ENCODE peak calls at places on chromosomes 7 and 10, in five cellular contexts. N is GM20000; P is amniotic stem cell; R is stimulated activated CD8-positive, alpha-beta memory T cell treated with anti-CD3 and anti-CD28 coated beads, Interleukin-15, amount 100 ng/mL, for 24 hours; L is ELF-1. W is an unnamed sample.

GRCh38 chr7:130369110-130369711 is 11.1 kb upstream of the CPA1 start:
- DNase-seq in N (no peak), P (no peak), R (no peak), L (no peak), W (peak)

GRCh38 chr10:132607491-132607890 is 69.9 kb downstream of the INPP5A start:
- DNase-seq in N (no peak), P (no peak), R (no peak), L (no peak), W (no peak)

GRCh38 chr10:64486149-64486548 is 964.9 kb downstream of the REEP3 start:
- DNase-seq in N (no peak), P (peak), R (no peak), L (no peak), W (no peak)

GRCh38 chr10:133159950-133160812 is at the start of gene KNDC1:
- DNase-seq in N (peak), P (no peak), R (no peak), L (no peak), W (no peak)

GRCh38 chr10:123149568-123150228 is 1.8 kb downstream of the HMX2 start:
- DNase-seq in N (peak), P (no peak), R (no peak), L (peak), W (peak)

GRCh38 chr7:28269700-28270361 is 89.2 kb upstream of the JAZF1 start:
- DNase-seq in N (no peak), P (no peak), R (no peak), L (no peak), W (no peak)

GRCh38 chr7:83550100-83550499 is 98.8 kb downstream of the SEMA3E start:
- DNase-seq in N (no peak), P (peak), R (no peak), L (no peak), W (peak)

GRCh38 chr10:120506674-120507073 is 49.6 kb downstream of the PLPP4 start:
- DNase-seq in N (no peak), P (no peak), R (no peak), L (peak), W (no peak)

GRCh38 chr10:77737608-77738007 is 100.0 kb upstream of the KCNMA1 start:
- DNase-seq in N (no peak), P (peak), R (no peak), L (no peak), W (peak)

GRCh38 chr7:50473531-50473930 is 23.4 kb upstream of the FIGNL1 start:
- DNase-seq in N (no peak), P (no peak), R (no peak), L (no peak), W (peak)

GRCh38 chr7:101975046-101975445 is 157.6 kb downstream of the CUX1 start:
- DNase-seq in N (no peak), P (no peak), R (no peak), L (no peak), W (no peak)

GRCh38 chr7:148628011-148628410 is 37.4 kb downstream of the C7orf33 start:
- DNase-seq in N (no peak), P (no peak), R (no peak), L (no peak), W (no peak)

GRCh38 chr10:129972145-129972965 is 8.3 kb upstream of the EBF3 start:
- DNase-seq in N (peak), P (no peak), R (no peak), L (peak), W (no peak)

GRCh38 chr7:22864855-22865606 is 42.4 kb upstream of the TOMM7 start:
- DNase-seq in N (no peak), P (no peak), R (no peak), L (peak), W (peak)

GRCh38 chr10:60114765-60115586 is 208.6 kb upstream of the CCDC6 start:
- DNase-seq in N (peak), P (peak), R (no peak), L (peak), W (peak)

GRCh38 chr7:138871691-138872090 is 73.7 kb upstream of the ATP6V0A4 start:
- DNase-seq in N (no peak), P (no peak), R (no peak), L (no peak), W (no peak)

GRCh38 chr7:95558866-95559265 is 37.5 kb downstream of the PDK4 start:
- DNase-seq in N (no peak), P (no peak), R (no peak), L (no peak), W (no peak)

GRCh38 chr7:51278797-51279196 is 37.8 kb downstream of the COBL start:
- DNase-seq in N (no peak), P (no peak), R (no peak), L (no peak), W (no peak)

GRCh38 chr7:137992738-137993394 is 9.0 kb downstream of the CREB3L2 start:
- DNase-seq in N (no peak), P (no peak), R (no peak), L (no peak), W (peak)

W was measured in fibroblast of gingiva.